ENCODE peak calls at places on chromosome 2, in eight cellular contexts. K is HEK293T, A is NCI-H1092, W is T1000, P is NCI-H510A, L is Calu3, G is caudate nucleus, M is progenitor cell of endocrine pancreas. X is an unnamed sample.

GRCh38 chr2:51734115-51734514 is 702.2 kb upstream of the NRXN1 start:
- DNase-seq in K (no peak), A (no peak), W (no peak), P (no peak), L (no peak), G (no peak), M (no peak), X (no peak)

GRCh38 chr2:61362873-61363272 is 108.0 kb downstream of the USP34 start:
- DNase-seq in K (no peak), A (no peak), W (no peak), P (no peak), L (no peak), G (no peak), M (no peak), X (no peak)

GRCh38 chr2:169839954-169840746 is 12.9 kb downstream of the UBR3 start:
- DNase-seq in K (peak), A (no peak), W (no peak), P (no peak), L (no peak), G (no peak), M (no peak), X (no peak)

GRCh38 chr2:201420442-201421113 is 30.7 kb downstream of the TRAK2 start:
- DNase-seq in K (no peak), A (no peak), W (no peak), P (no peak), L (no peak), G (no peak), M (no peak), X (no peak)

GRCh38 chr2:207810200-207810788 is 40.6 kb upstream of the FZD5 start:
- DNase-seq in K (no peak), A (no peak), W (no peak), P (no peak), L (no peak), G (no peak), M (no peak), X (no peak)

GRCh38 chr2:224630659-224631550 is 45.7 kb upstream of the CUL3 start:
- DNase-seq in K (no peak), A (no peak), W (no peak), P (no peak), L (no peak), G (no peak), M (no peak), X (no peak)

GRCh38 chr2:45288532-45288931 is 279.3 kb upstream of the SIX2 start:
- DNase-seq in K (no peak), A (no peak), W (no peak), P (no peak), L (no peak), G (no peak), M (no peak), X (no peak)

GRCh38 chr2:30404354-30405265 is 42.4 kb upstream of the LCLAT1 start:
- DNase-seq in K (no peak), A (peak), W (no peak), P (no peak), L (no peak), G (no peak), M (no peak), X (no peak)

GRCh38 chr2:191311156-191311555 is 66.0 kb downstream of the MYO1B start:
- DNase-seq in K (no peak), A (no peak), W (no peak), P (no peak), L (no peak), G (no peak), M (no peak), X (no peak)

GRCh38 chr2:230925443-230925878 is 419 bp upstream of the GPR55 start:
- DNase-seq in K (no peak), A (no peak), W (no peak), P (no peak), L (no peak), G (no peak), M (no peak), X (no peak)

GRCh38 chr2:100238471-100238870 is 83.8 kb downstream of the LONRF2 start:
- DNase-seq in K (no peak), A (no peak), W (no peak), P (no peak), L (no peak), G (no peak), M (no peak), X (no peak)

GRCh38 chr2:174902491-174903242 is 102.5 kb downstream of the CHN1 start:
- DNase-seq in K (no peak), A (no peak), W (no peak), P (no peak), L (no peak), G (peak), M (no peak), X (no peak)

GRCh38 chr2:113268621-113269360 is 9.9 kb downstream of the PAX8 start:
- DNase-seq in K (no peak), A (no peak), W (no peak), P (no peak), L (no peak), G (no peak), M (no peak), X (no peak)

GRCh38 chr2:165227571-165227970 is 11.6 kb upstream of the SCN2A start:
- DNase-seq in K (no peak), A (no peak), W (no peak), P (no peak), L (no peak), G (peak), M (no peak), X (no peak)

GRCh38 chr2:82674638-82675037 is 1784.4 kb downstream of the SUCLG1 start:
- DNase-seq in K (no peak), A (no peak), W (no peak), P (no peak), L (no peak), G (no peak), M (no peak), X (no peak)

GRCh38 chr2:156779416-156780117 is 343.4 kb downstream of the GPD2 start:
- DNase-seq in K (no peak), A (no peak), W (no peak), P (no peak), L (no peak), G (no peak), M (no peak), X (no peak)